ENCODE peak calls at places on chromosome 15, in eight cellular contexts. J, S, W, T, G, P, C and U are unnamed samples.

GRCh38 chr15:53694534-53694874 is 65.0 kb downstream of the WDR72 start:
- DNase-seq in J (no peak), S (no peak), W (no peak), T (no peak), G (no peak), P (no peak), C (no peak), U (no peak)

GRCh38 chr15:85406916-85407315 is 26.5 kb downstream of the AKAP13 start:
- DNase-seq in J (no peak), S (no peak), W (no peak), T (no peak), G (no peak), P (no peak), C (no peak), U (no peak)

GRCh38 chr15:40289140-40289775 is 6.4 kb upstream of the ANKRD63 start:
- DNase-seq in J (peak; percentile 15), S (no peak), W (no peak), T (no peak), G (no peak), P (no peak), C (no peak), U (no peak)

GRCh38 chr15:98292442-98293240 is 332.1 kb downstream of the ARRDC4 start:
- DNase-seq in J (peak; percentile 56), S (peak; percentile 21), W (peak; percentile 83), T (peak; percentile 54), G (peak; percentile 27), P (peak; percentile 6), C (no peak), U (peak; percentile 60)

GRCh38 chr15:34018021-34018645 is 20.9 kb downstream of the AVEN start:
- DNase-seq in J (no peak), S (no peak), W (no peak), T (no peak), G (no peak), P (no peak), C (no peak), U (no peak)

GRCh38 chr15:63818191-63818590 is 15.6 kb downstream of the HERC1 start:
- DNase-seq in J (no peak), S (no peak), W (peak; percentile 32), T (no peak), G (no peak), P (peak; percentile 87), C (no peak), U (no peak)

GRCh38 chr15:38854506-38854905 is 289.9 kb upstream of the RASGRP1 start:
- DNase-seq in J (no peak), S (no peak), W (no peak), T (no peak), G (no peak), P (no peak), C (no peak), U (no peak)

GRCh38 chr15:71997691-71998090 is 120.3 kb downstream of the MYO9A start:
- DNase-seq in J (no peak), S (no peak), W (no peak), T (no peak), G (no peak), P (peak; percentile 12), C (no peak), U (no peak)

GRCh38 chr15:95170587-95171380 is 939.4 kb downstream of the MCTP2 start:
- DNase-seq in J (no peak), S (no peak), W (peak; percentile 73), T (no peak), G (no peak), P (no peak), C (no peak), U (peak; percentile 7)

GRCh38 chr15:99174567-99174966 is 69.7 kb downstream of the SYNM start:
- DNase-seq in J (no peak), S (no peak), W (no peak), T (no peak), G (no peak), P (no peak), C (no peak), U (no peak)

GRCh38 chr15:68829068-68829467 is 8.4 kb upstream of the ANP32A start:
- DNase-seq in J (peak; percentile 45), S (no peak), W (no peak), T (no peak), G (peak; percentile 27), P (peak; percentile 81), C (no peak), U (peak; percentile 59)

GRCh38 chr15:77841376-77841775 is 208.7 kb upstream of the LINGO1 start:
- DNase-seq in J (no peak), S (no peak), W (no peak), T (no peak), G (no peak), P (no peak), C (no peak), U (no peak)

GRCh38 chr15:97598353-97598798 is 362.1 kb upstream of the ARRDC4 start:
- DNase-seq in J (no peak), S (peak; percentile 0), W (no peak), T (no peak), G (no peak), P (no peak), C (no peak), U (no peak)

GRCh38 chr15:64009798-64010241 is 36.5 kb downstream of the DAPK2 start:
- DNase-seq in J (no peak), S (no peak), W (no peak), T (no peak), G (no peak), P (no peak), C (peak; percentile 84), U (no peak)

GRCh38 chr15:71802770-71803169 is 7.6 kb upstream of the NR2E3 start:
- DNase-seq in J (no peak), S (no peak), W (peak; percentile 65), T (no peak), G (no peak), P (no peak), C (no peak), U (peak; percentile 14)

GRCh38 chr15:78311292-78311691 is 11.9 kb upstream of the SKIC8 start:
- DNase-seq in J (no peak), S (no peak), W (no peak), T (no peak), G (no peak), P (no peak), C (no peak), U (no peak)

GRCh38 chr15:59999558-60000112 is 4.5 kb upstream of the FOXB1 start:
- DNase-seq in J (no peak), S (no peak), W (no peak), T (no peak), G (no peak), P (no peak), C (no peak), U (no peak)

GRCh38 chr15:89117790-89118189 is 29.5 kb downstream of the ABHD2 start:
- DNase-seq in J (no peak), S (no peak), W (no peak), T (no peak), G (no peak), P (no peak), C (no peak), U (no peak)
- TF ChIP-seq POLR2A in J (no peak), S (no peak), W (no peak), T (no peak), G (no peak), P (no peak), C (no peak), U (no peak)

DNA sequence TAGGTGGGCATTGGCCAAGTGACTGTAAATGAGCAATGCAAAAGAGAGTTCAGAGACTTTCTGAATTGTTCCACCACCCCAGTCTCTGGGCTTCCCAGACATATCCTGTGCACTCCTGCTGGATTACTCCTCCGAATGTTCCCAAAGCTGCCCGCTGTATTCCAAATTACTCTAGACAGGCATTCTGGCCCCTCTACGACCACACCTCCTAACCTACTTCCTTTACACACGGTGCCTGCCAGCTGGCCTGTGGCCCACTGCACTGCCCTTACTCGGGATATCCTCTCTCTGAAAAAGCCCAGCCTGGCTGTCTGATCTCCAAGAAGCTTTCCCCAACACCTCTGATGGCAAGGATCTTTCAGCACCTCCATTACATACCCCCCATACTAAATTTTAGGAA is 66.6 kb downstream of the DUT start:
- DNase-seq in J (no peak), S (no peak), W (no peak), T (no peak), G (no peak), P (peak; percentile 85), C (no peak), U (no peak)
- TF ChIP-seq MAX in J (no peak), S (no peak), W (no peak), T (no peak), G (no peak), P (no peak), C (no peak), U (no peak)

GRCh38 chr15:90956551-90957104 is 1.9 kb downstream of the RCCD1 start:
- DNase-seq in J (peak; percentile 66), S (no peak), W (peak; percentile 37), T (no peak), G (no peak), P (peak; percentile 79), C (no peak), U (no peak)

GRCh38 chr15:90953947-90954711 is 555 bp upstream of the RCCD1 start:
- DNase-seq in J (no peak), S (no peak), W (no peak), T (no peak), G (no peak), P (no peak), C (no peak), U (no peak)

GRCh38 chr15:90955911-90956310 is 1.2 kb downstream of the RCCD1 start:
- DNase-seq in J (peak; percentile 35), S (no peak), W (no peak), T (no peak), G (peak; percentile 35), P (no peak), C (no peak), U (no peak)

GRCh38 chr15:90952901-90953677 is 1.6 kb upstream of the RCCD1 start:
- DNase-seq in J (no peak), S (no peak), W (no peak), T (no peak), G (no peak), P (no peak), C (no peak), U (no peak)

DNA sequence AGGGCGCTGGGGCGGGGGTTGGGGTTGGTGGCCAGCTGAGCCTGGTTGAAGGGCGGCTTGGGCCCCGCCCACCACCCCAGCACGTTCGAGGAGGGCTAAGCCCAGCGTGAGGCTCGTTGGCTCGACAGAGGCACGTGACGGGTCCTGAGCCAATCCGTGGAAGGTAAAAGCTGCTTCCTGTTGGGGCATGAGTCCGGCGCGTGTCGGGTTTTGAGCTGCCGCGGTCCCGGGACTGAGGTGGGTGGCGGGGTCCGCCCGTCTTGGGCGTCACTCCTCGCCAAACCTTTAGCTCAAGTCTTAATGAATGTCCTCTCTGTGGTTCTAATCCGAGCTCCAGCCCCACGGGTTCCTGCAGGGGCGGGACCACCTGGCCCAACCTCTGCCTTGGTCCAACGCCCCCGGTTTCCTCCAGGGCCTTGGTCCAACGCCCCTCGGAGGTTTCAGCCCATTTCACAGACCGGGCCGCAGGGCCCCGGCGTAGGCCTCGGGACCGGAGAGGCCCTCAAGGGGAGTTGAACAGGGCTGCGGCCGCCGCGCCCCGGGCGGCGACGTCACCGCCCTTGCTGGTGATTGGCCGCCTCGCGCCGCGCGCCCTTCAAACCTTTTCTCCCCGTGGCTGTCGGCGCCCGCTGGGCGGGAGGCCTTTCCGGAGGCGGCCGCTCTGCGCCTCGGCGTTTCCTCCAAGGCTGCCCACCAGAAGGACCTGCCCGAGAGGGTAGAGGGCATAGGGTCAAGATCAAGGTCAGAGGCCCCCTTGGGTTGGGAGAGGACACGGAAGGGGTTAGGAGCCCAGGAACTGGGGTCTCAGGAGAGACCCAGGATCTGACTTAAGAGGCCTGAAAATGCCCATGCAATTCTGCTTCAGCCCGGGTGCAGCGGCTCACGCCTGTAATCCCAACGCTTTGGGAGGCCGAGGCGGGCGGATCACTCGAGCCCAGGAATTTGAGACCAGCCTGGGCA is at the start of gene RCCD1:
- DNase-seq in J (peak; percentile 98), S (peak; percentile 92), W (peak; percentile 97), T (peak; percentile 85), G (peak; percentile 94), P (peak; percentile 92), C (peak; percentile 91), U (peak; percentile 98)
- TF ChIP-seq POLR2A in J (peak; percentile 88), S (peak; percentile 84), W (peak; percentile 93), T (peak; percentile 95), G (peak; percentile 77), P (peak; percentile 89), C (peak; percentile 93), U (peak; percentile 69)

GRCh38 chr15:26974120-26974780 is 3.3 kb downstream of the GABRG3 start:
- DNase-seq in J (peak; percentile 69), S (no peak), W (peak; percentile 14), T (no peak), G (peak; percentile 13), P (no peak), C (no peak), U (peak; percentile 26)
- TF ChIP-seq MAX in J (no peak), S (no peak), W (no peak), T (no peak), G (no peak), P (no peak), C (no peak), U (no peak)